ENCODE peak calls at places on chromosomes 5 and 9, in six cellular contexts. N, A, E, Y, K and W are unnamed samples.

GRCh38 chr5:35919191-35919590 is 19.2 kb downstream of the CAPSL start:
- ATAC-seq in Y (no peak), E (no peak), A (no peak), K (no peak), N (no peak), W (no peak)

GRCh38 chr5:14954620-14955343 is 83.2 kb upstream of the ANKH start:
- ATAC-seq in A (no peak), K (no peak), E (no peak), N (no peak), Y (no peak), W (no peak)

GRCh38 chr9:115730396-115730795 is 423.2 kb upstream of the PAPPA start:
- ATAC-seq in A (no peak), N (no peak), E (no peak), K (no peak), Y (no peak), W (no peak)

GRCh38 chr5:146059349-146060220 is 45.8 kb downstream of the PLAC8L1 start:
- ATAC-seq in K (no peak), Y (no peak), E (no peak), N (no peak), A (no peak), W (no peak)

GRCh38 chr9:124428751-124429529 is 13.7 kb upstream of the PSMB7 start:
- ATAC-seq in N (no peak), K (no peak), Y (no peak), E (no peak), A (peak; percentile 17), W (peak; percentile 22)

GRCh38 chr5:54093081-54093492 is 217.3 kb downstream of the ARL15 start:
- ATAC-seq in E (no peak), Y (no peak), K (no peak), A (no peak), N (no peak), W (no peak)

GRCh38 chr5:115423541-115423940 is 121.0 kb downstream of the FEM1C start:
- ATAC-seq in K (peak; percentile 76), N (peak; percentile 90), E (peak; percentile 75), A (peak; percentile 42), Y (peak; percentile 94), W (peak; percentile 83)

GRCh38 chr5:136840601-136841000 is 475.3 kb upstream of the TRPC7 start:
- ATAC-seq in N (no peak), A (no peak), K (no peak), Y (no peak), E (no peak), W (no peak)

GRCh38 chr5:115977096-115977495 is 14.8 kb downstream of the LVRN start:
- ATAC-seq in E (no peak), A (no peak), K (no peak), N (no peak), Y (no peak), W (no peak)

GRCh38 chr9:93967020-93967803 is 12.1 kb upstream of the BARX1 start:
- ATAC-seq in A (no peak), N (no peak), K (no peak), E (no peak), Y (no peak), W (no peak)

GRCh38 chr9:13902286-13902685 is 411.7 kb downstream of the NFIB start:
- ATAC-seq in Y (no peak), N (no peak), K (no peak), A (no peak), E (no peak), W (no peak)

GRCh38 chr5:33903118-33903517 is 11.3 kb upstream of the ADAMTS12 start:
- ATAC-seq in E (no peak), K (no peak), N (no peak), Y (no peak), A (no peak), W (no peak)

GRCh38 chr5:147558131-147558730 is 48.4 kb upstream of the DPYSL3 start:
- ATAC-seq in Y (no peak), A (no peak), N (no peak), K (no peak), E (peak; percentile 60), W (peak; percentile 50)

GRCh38 chr9:6739218-6739617 is 18.6 kb upstream of the KDM4C start:
- ATAC-seq in N (no peak), Y (no peak), A (peak; percentile 69), K (peak; percentile 95), E (no peak), W (no peak)

GRCh38 chr5:180026725-180027448 is 44.7 kb downstream of the RNF130 start:
- ATAC-seq in Y (no peak), A (peak; percentile 34), K (no peak), E (no peak), N (no peak), W (no peak)

GRCh38 chr5:156693113-156693512 is 157.0 kb upstream of the PPP1R2B start:
- ATAC-seq in N (peak; percentile 52), E (no peak), K (no peak), A (peak; percentile 95), Y (no peak), W (no peak)

GRCh38 chr5:145775893-145776444 is 59.2 kb downstream of the PRELID2 start:
- ATAC-seq in A (peak; percentile 50), E (peak; percentile 95), K (peak; percentile 73), Y (peak; percentile 92), N (peak; percentile 48), W (peak; percentile 94)

GRCh38 chr5:153483482-153483881 is 7.0 kb upstream of the GRIA1 start:
- ATAC-seq in N (no peak), Y (no peak), E (no peak), A (no peak), K (no peak), W (no peak)

GRCh38 chr5:162593881-162594280 is 526.3 kb downstream of the GABRG2 start:
- ATAC-seq in K (no peak), N (no peak), Y (no peak), A (no peak), E (no peak), W (no peak)

GRCh38 chr9:91847576-91847975 is 102.5 kb downstream of the ROR2 start:
- ATAC-seq in N (no peak), Y (no peak), A (no peak), K (no peak), E (no peak), W (no peak)

GRCh38 chr9:114367406-114367805 is 20.4 kb downstream of the AKNA start:
- ATAC-seq in Y (no peak), K (no peak), E (no peak), A (no peak), N (no peak), W (no peak)

GRCh38 chr5:150510460-150511263 is 2.7 kb downstream of the NDST1 start:
- ATAC-seq in Y (no peak), E (no peak), N (peak; percentile 70), K (no peak), A (peak; percentile 73), W (no peak)

GRCh38 chr9:131503626-131504465 is 1.1 kb downstream of the POMT1 start:
- ATAC-seq in A (peak; percentile 6), N (no peak), Y (no peak), E (no peak), K (peak; percentile 7), W (no peak)

GRCh38 chr5:157918811-157919742 is 60.1 kb upstream of the CLINT1 start:
- ATAC-seq in N (no peak), K (no peak), Y (peak; percentile 51), A (no peak), E (peak; percentile 62), W (no peak)

GRCh38 chr5:40755093-40755406 is 711 bp downstream of the TTC33 start:
- ATAC-seq in E (peak; percentile 93), K (peak; percentile 76), A (peak; percentile 74), Y (peak; percentile 94), N (peak; percentile 82), W (peak; percentile 76)
- TF ChIP-seq POLR2A in E (no peak), K (no peak), A (no peak), Y (peak; percentile 10), N (no peak), W (no peak)

GRCh38 chr5:132220476-132220875 is 7.2 kb downstream of the P4HA2 start:
- ATAC-seq in Y (no peak), E (no peak), N (peak; percentile 12), K (no peak), A (no peak), W (no peak)
- H3K4me1 ChIP-seq in Y (peaks cover 49% of the 10 kb centered on the region), E (peaks cover 20% of the 10 kb centered on the region), N (peaks cover 71% of the 10 kb centered on the region), K (peaks cover 13% of the 10 kb centered on the region), A (no peaks in the 10 kb centered on the region), W (peaks cover 34% of the 10 kb centered on the region)

DNA sequence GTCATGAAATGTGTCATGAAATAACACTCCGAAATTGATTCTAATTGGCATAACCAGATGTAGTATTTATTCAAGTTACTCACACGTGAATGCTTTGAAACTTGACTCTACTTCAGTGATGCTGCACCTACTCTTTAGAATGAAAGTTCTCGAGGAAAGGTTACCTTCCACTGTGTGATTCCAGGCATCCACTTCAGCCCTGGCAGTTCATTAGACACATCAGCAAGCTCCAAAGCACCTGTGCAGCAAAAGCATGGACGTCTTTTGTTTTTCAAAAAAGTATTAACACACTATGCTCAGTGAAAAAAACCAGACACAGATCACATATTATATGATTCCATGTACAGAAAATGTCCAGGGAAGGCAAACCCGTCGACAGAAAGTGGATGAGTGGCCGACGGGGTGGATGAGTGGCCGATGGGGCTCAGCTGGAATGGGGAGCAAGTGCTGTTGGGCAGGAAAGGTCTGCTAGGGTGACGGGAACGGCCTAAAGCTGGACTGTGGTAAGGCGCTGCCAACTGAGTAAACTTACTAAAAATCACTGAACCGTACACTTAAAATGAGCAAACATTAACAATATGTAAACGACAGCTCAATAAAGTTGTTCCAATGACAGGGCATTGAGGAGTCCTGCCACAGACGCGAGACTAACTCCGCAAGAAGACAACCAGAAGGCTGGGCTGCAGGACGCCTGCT is 21.1 kb downstream of the NSUN2 start:
- ATAC-seq in N (no peak), A (peak; percentile 82), E (no peak), K (no peak), Y (peak; percentile 35), W (no peak)
- H3K27ac ChIP-seq in N (no peak overlapping the region), A (no peak overlapping the region), E (no peak overlapping the region), K (no peak overlapping the region), Y (no peak overlapping the region), W (no peak overlapping the region)

DNA sequence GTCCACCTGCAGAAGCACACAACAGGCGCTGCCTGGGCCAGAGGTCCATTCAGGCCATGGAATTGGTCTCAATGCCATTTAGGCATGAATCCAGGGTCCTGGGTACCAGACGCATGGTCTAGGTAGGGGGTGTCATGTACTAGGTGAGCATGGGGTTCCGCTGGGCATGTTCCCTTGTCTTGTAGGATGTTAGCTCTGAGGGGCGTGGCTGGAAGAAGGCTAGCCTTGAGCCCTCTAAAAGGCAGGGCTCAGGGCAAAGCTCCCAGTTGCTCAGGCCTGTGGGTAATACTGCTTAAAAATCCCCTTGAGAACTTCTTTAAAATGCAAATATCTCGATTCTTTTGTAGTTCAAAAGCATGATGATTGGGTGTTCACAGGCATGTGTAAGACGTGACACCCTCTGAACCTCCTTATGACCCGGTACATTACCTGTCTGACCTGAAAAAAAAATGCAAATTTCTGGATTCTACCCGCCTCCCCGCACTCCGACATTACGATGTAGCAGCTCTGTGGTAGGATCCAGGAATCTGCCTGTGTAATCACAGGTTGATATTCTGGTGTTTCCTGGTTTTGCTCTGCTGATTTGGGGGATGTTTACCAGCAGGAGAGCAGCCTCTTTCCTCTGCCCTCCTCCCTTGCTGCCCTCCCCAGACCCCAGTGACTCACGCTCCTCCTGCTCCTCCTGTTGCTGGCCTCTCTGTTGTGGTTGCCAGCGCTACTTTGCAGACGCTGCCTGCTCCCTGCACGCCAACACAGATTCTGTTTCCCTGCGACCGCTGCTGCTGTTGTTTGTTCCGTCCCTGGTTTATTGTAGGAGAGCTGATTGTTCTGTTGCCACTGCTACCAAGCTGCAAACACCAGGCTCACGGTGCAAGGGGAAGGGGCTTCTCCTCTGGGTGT is 5.7 kb downstream of the TMC1 start:
- ATAC-seq in A (peak; percentile 78), E (peak; percentile 94), K (peak; percentile 87), Y (peak; percentile 95), N (peak; percentile 72), W (peak; percentile 87)
- TF ChIP-seq POLR2A in A (no peak), E (no peak), K (no peak), Y (peak; percentile 73), N (peak; percentile 38), W (no peak)

GRCh38 chr9:90803860-90804593 is 2.4 kb downstream of the SYK start:
- ATAC-seq in Y (no peak), A (no peak), K (no peak), E (no peak), N (no peak), W (no peak)
- H3K4me1 ChIP-seq in Y (peaks cover 3% of the 10 kb centered on the region), A (no peaks in the 10 kb centered on the region), K (peaks cover 16% of the 10 kb centered on the region), E (no peaks in the 10 kb centered on the region), N (peaks cover 30% of the 10 kb centered on the region), W (peaks cover 20% of the 10 kb centered on the region)